ENCODE peak calls at places on chromosome 5, in five cellular contexts. S is fibroblast of villous mesenchyme; Q is effector memory CD8-positive, alpha-beta T cell; C is stimulated activated CD4-positive, alpha-beta T cell treated with anti-CD3 and anti-CD28 coated beads, Interleukin-12 subunit alpha, Interleukin-12 subunit beta, amount 100 ng/mL, for 48 hours; T is A549. D is an unnamed sample.

GRCh38 chr5:172881691-172882370 is 47.8 kb downstream of the ERGIC1 start:
- DNase-seq in S (peak), Q (peak), C (no peak), T (no peak), D (no peak)

GRCh38 chr5:180350711-180351110 is 2.4 kb downstream of the GFPT2 start:
- DNase-seq in S (peak), Q (no peak), C (no peak), T (no peak), D (no peak)

GRCh38 chr5:51618234-51618633 is 235.0 kb downstream of the ISL1 start:
- DNase-seq in S (no peak), Q (no peak), C (no peak), T (no peak), D (no peak)

GRCh38 chr5:122924203-122924602 is 78.8 kb downstream of the SNX24 start:
- DNase-seq in S (peak), Q (no peak), C (no peak), T (no peak), D (no peak)

GRCh38 chr5:68290260-68290674 is 74.7 kb downstream of the PIK3R1 start:
- DNase-seq in S (peak), Q (no peak), C (no peak), T (no peak), D (no peak)

GRCh38 chr5:14341571-14342225 is 198.6 kb downstream of the TRIO start:
- DNase-seq in S (no peak), Q (no peak), C (no peak), T (no peak), D (no peak)

GRCh38 chr5:14435481-14435880 is 146.1 kb upstream of the OTULINL start:
- DNase-seq in S (no peak), Q (no peak), C (no peak), T (no peak), D (no peak)

GRCh38 chr5:168337361-168337760 is 45.9 kb downstream of the WWC1 start:
- DNase-seq in S (no peak), Q (no peak), C (no peak), T (no peak), D (no peak)

GRCh38 chr5:34706084-34706483 is 50.0 kb downstream of the RAI14 start:
- DNase-seq in S (no peak), Q (no peak), C (no peak), T (no peak), D (no peak)

D was measured in T follicular helper cell.